ENCODE peak calls at places on chromosomes 6 and 20, in four cellular contexts. A, X, V and Q are unnamed samples.

GRCh38 chr20:51034461-51034860 is 11.6 kb upstream of the KCNG1 start:
- DNase-seq in X (no peak), V (no peak), A (no peak), Q (no peak)

GRCh38 chr6:170476360-170476759 is 76.7 kb downstream of the PSMB1 start:
- DNase-seq in V (no peak), A (no peak), X (no peak), Q (no peak)

GRCh38 chr6:157830354-157831017 is 7.4 kb downstream of the SNX9 start:
- DNase-seq in A (no peak), V (no peak), X (no peak), Q (no peak)

GRCh38 chr6:38671885-38672467 is 31.0 kb downstream of the GLO1 start:
- DNase-seq in A (no peak), V (peak), X (peak), Q (no peak)

GRCh38 chr20:2838170-2838797 is 2.2 kb downstream of the PCED1A start:
- DNase-seq in V (no peak), A (no peak), X (no peak), Q (no peak)

GRCh38 chr6:136751991-136752390 is 40.3 kb downstream of the MAP3K5 start:
- DNase-seq in X (no peak), A (no peak), V (no peak), Q (no peak)

GRCh38 chr6:26415791-26416190 is 13.7 kb downstream of the BTN3A1 start:
- DNase-seq in V (no peak), A (no peak), X (no peak), Q (no peak)

GRCh38 chr6:152552616-152553209 is 84.4 kb downstream of the SYNE1 start:
- DNase-seq in A (peak), V (no peak), X (peak), Q (peak)

GRCh38 chr6:82866446-82866845 is 199.2 kb downstream of the UBE3D start:
- DNase-seq in A (no peak), V (no peak), X (no peak), Q (no peak)

GRCh38 chr6:166575190-166575589 is 11.3 kb downstream of the RAMACL start:
- DNase-seq in A (peak), X (no peak), V (no peak), Q (no peak)